ENCODE peak calls at places on chromosomes 12 and 14, in seven cellular contexts. L is epithelial cell of esophagus; M is activated naive CD8-positive, alpha-beta T cell treated with anti-CD3 and anti-CD28 coated beads, Interleukin-2, amount 50 U/mL, for 24 hours; Q is T-cell; G is upper lobe of right lung; H is hepatic stellate cell; U is ureter. W is an unnamed sample.

GRCh38 chr14:102980409-102980810 is 57.9 kb downstream of the AMN start:
- DNase-seq in L (no peak), M (no peak), Q (no peak), G (no peak), H (no peak), U (no peak), W (no peak)

GRCh38 chr14:100804138-100804537 is 21.8 kb upstream of the MEG3 start:
- DNase-seq in L (no peak), M (no peak), Q (no peak), G (no peak), H (no peak), U (no peak), W (no peak)

GRCh38 chr12:58925111-58925732 is 4.9 kb upstream of the LRIG3 start:
- DNase-seq in L (no peak), M (no peak), Q (no peak), G (no peak), H (no peak), U (no peak), W (no peak)

GRCh38 chr12:41795066-41795465 is 349.6 kb downstream of the GXYLT1 start:
- DNase-seq in L (no peak), M (no peak), Q (no peak), G (no peak), H (no peak), U (no peak), W (no peak)

GRCh38 chr12:89060133-89060532 is 292.2 kb downstream of the DUSP6 start:
- DNase-seq in L (no peak), M (no peak), Q (no peak), G (no peak), H (no peak), U (no peak), W (no peak)

GRCh38 chr12:43835656-43836454 is at the start of gene TMEM117:
- DNase-seq in L (peak), M (peak), Q (peak), G (peak), H (peak), U (peak), W (peak)

GRCh38 chr14:104978774-104979691 is 859 bp upstream of the AHNAK2 start:
- DNase-seq in L (no peak), M (no peak), Q (no peak), G (no peak), H (no peak), U (no peak), W (no peak)

GRCh38 chr12:107642240-107642639 is 43.4 kb upstream of the PWP1 start:
- DNase-seq in L (peak), M (no peak), Q (no peak), G (no peak), H (no peak), U (no peak), W (no peak)

GRCh38 chr12:43277630-43278267 is 274.3 kb downstream of the ADAMTS20 start:
- DNase-seq in L (peak), M (no peak), Q (no peak), G (no peak), H (no peak), U (no peak), W (no peak)

GRCh38 chr12:67366530-67367196 is 97.5 kb downstream of the CAND1 start:
- DNase-seq in L (no peak), M (no peak), Q (no peak), G (no peak), H (peak), U (no peak), W (no peak)